ENCODE peak calls at places on chromosomes 7 and 10, in eight cellular contexts. One of them, this sample, is unnamed.

GRCh38 chr10:71084818-71085126 is 127.6 kb upstream of the UNC5B start:
- DNase-seq in fibroblast of pulmonary artery: no peak
- DNase-seq in AG04450: no peak
- DNase-seq in uterus: no peak
- DNase-seq in upper lobe of right lung: peak; percentile 10
- DNase-seq in HCT116: no peak
- DNase-seq in tibial artery: no peak
- DNase-seq in mesothelial cell of epicardium: no peak
- DNase-seq in this sample: no peak

GRCh38 chr7:75599244-75599771 is 107.2 kb downstream of the SPDYE5 start:
- DNase-seq in fibroblast of pulmonary artery: no peak
- DNase-seq in AG04450: no peak
- DNase-seq in uterus: peak; percentile 18
- DNase-seq in upper lobe of right lung: no peak
- DNase-seq in HCT116: no peak
- DNase-seq in tibial artery: no peak
- DNase-seq in mesothelial cell of epicardium: no peak
- DNase-seq in this sample: no peak

GRCh38 chr7:102155821-102156441 is 130.7 kb upstream of the SH2B2 start:
- DNase-seq in fibroblast of pulmonary artery: no peak
- DNase-seq in AG04450: no peak
- DNase-seq in uterus: no peak
- DNase-seq in upper lobe of right lung: no peak
- DNase-seq in HCT116: no peak
- DNase-seq in tibial artery: no peak
- DNase-seq in mesothelial cell of epicardium: no peak
- DNase-seq in this sample: no peak

GRCh38 chr7:76002822-76003221 is 8.4 kb upstream of the TMEM120A start:
- DNase-seq in fibroblast of pulmonary artery: no peak
- DNase-seq in AG04450: no peak
- DNase-seq in uterus: no peak
- DNase-seq in upper lobe of right lung: no peak
- DNase-seq in HCT116: no peak
- DNase-seq in tibial artery: no peak
- DNase-seq in mesothelial cell of epicardium: no peak
- DNase-seq in this sample: no peak

GRCh38 chr10:119654540-119654939 is 3.4 kb downstream of the BAG3 start:
- DNase-seq in fibroblast of pulmonary artery: no peak
- DNase-seq in AG04450: no peak
- DNase-seq in uterus: peak; percentile 55
- DNase-seq in upper lobe of right lung: peak; percentile 86
- DNase-seq in HCT116: no peak
- DNase-seq in tibial artery: peak; percentile 38
- DNase-seq in mesothelial cell of epicardium: no peak
- DNase-seq in this sample: no peak

GRCh38 chr10:13439771-13440708 is 88.8 kb downstream of the BEND7 start:
- DNase-seq in fibroblast of pulmonary artery: peak; percentile 34
- DNase-seq in AG04450: no peak
- DNase-seq in uterus: peak; percentile 16
- DNase-seq in upper lobe of right lung: peak; percentile 80
- DNase-seq in HCT116: no peak
- DNase-seq in tibial artery: peak; percentile 30
- DNase-seq in mesothelial cell of epicardium: peak; percentile 48
- DNase-seq in this sample: peak; percentile 38

GRCh38 chr10:102648269-102648888 is 4.1 kb downstream of the TRIM8 start:
- DNase-seq in fibroblast of pulmonary artery: no peak
- DNase-seq in AG04450: no peak
- DNase-seq in uterus: no peak
- DNase-seq in upper lobe of right lung: no peak
- DNase-seq in HCT116: no peak
- DNase-seq in tibial artery: no peak
- DNase-seq in mesothelial cell of epicardium: no peak
- DNase-seq in this sample: no peak

GRCh38 chr10:72918352-72918751 is 24.8 kb downstream of the OIT3 start:
- DNase-seq in fibroblast of pulmonary artery: no peak
- DNase-seq in AG04450: no peak
- DNase-seq in uterus: no peak
- DNase-seq in upper lobe of right lung: no peak
- DNase-seq in HCT116: no peak
- DNase-seq in tibial artery: no peak
- DNase-seq in mesothelial cell of epicardium: no peak
- DNase-seq in this sample: no peak

GRCh38 chr10:96371356-96371755 is 12.6 kb upstream of the OPALIN start:
- DNase-seq in fibroblast of pulmonary artery: no peak
- DNase-seq in AG04450: no peak
- DNase-seq in uterus: no peak
- DNase-seq in upper lobe of right lung: no peak
- DNase-seq in HCT116: no peak
- DNase-seq in tibial artery: no peak
- DNase-seq in mesothelial cell of epicardium: no peak
- DNase-seq in this sample: no peak

GRCh38 chr7:74429153-74429747 is 24.5 kb upstream of the GTF2IRD1 start:
- DNase-seq in fibroblast of pulmonary artery: peak; percentile 73
- DNase-seq in AG04450: peak; percentile 21
- DNase-seq in uterus: no peak
- DNase-seq in upper lobe of right lung: no peak
- DNase-seq in HCT116: no peak
- DNase-seq in tibial artery: no peak
- DNase-seq in mesothelial cell of epicardium: no peak
- DNase-seq in this sample: no peak

GRCh38 chr10:116838143-116838725 is 11.1 kb upstream of the ENO4 start:
- DNase-seq in fibroblast of pulmonary artery: no peak
- DNase-seq in AG04450: no peak
- DNase-seq in uterus: no peak
- DNase-seq in upper lobe of right lung: no peak
- DNase-seq in HCT116: no peak
- DNase-seq in tibial artery: no peak
- DNase-seq in mesothelial cell of epicardium: no peak
- DNase-seq in this sample: no peak

GRCh38 chr10:98664329-98665042 is 217.8 kb upstream of the HPS1 start:
- DNase-seq in fibroblast of pulmonary artery: peak; percentile 48
- DNase-seq in AG04450: no peak
- DNase-seq in uterus: no peak
- DNase-seq in upper lobe of right lung: no peak
- DNase-seq in HCT116: peak; percentile 47
- DNase-seq in tibial artery: no peak
- DNase-seq in mesothelial cell of epicardium: no peak
- DNase-seq in this sample: peak; percentile 16

GRCh38 chr7:37986780-37987380 is 66.4 kb downstream of the EPDR1 start:
- DNase-seq in fibroblast of pulmonary artery: no peak
- DNase-seq in AG04450: no peak
- DNase-seq in uterus: no peak
- DNase-seq in upper lobe of right lung: no peak
- DNase-seq in HCT116: no peak
- DNase-seq in tibial artery: no peak
- DNase-seq in mesothelial cell of epicardium: no peak
- DNase-seq in this sample: no peak

GRCh38 chr10:116080553-116080952 is 192.5 kb downstream of the GFRA1 start:
- DNase-seq in fibroblast of pulmonary artery: no peak
- DNase-seq in AG04450: no peak
- DNase-seq in uterus: no peak
- DNase-seq in upper lobe of right lung: no peak
- DNase-seq in HCT116: peak; percentile 16
- DNase-seq in tibial artery: no peak
- DNase-seq in mesothelial cell of epicardium: no peak
- DNase-seq in this sample: no peak

GRCh38 chr10:130817046-130817624 is 494.4 kb downstream of the TCERG1L start:
- DNase-seq in fibroblast of pulmonary artery: no peak
- DNase-seq in AG04450: no peak
- DNase-seq in uterus: no peak
- DNase-seq in upper lobe of right lung: no peak
- DNase-seq in HCT116: no peak
- DNase-seq in tibial artery: no peak
- DNase-seq in mesothelial cell of epicardium: no peak
- DNase-seq in this sample: no peak

GRCh38 chr7:70353948-70354335 is 755.7 kb downstream of the AUTS2 start:
- DNase-seq in fibroblast of pulmonary artery: no peak
- DNase-seq in AG04450: no peak
- DNase-seq in uterus: no peak
- DNase-seq in upper lobe of right lung: no peak
- DNase-seq in HCT116: no peak
- DNase-seq in tibial artery: no peak
- DNase-seq in mesothelial cell of epicardium: no peak
- DNase-seq in this sample: no peak

GRCh38 chr7:97104719-97105129 is 12.8 kb upstream of the SDHAF3 start:
- DNase-seq in fibroblast of pulmonary artery: peak; percentile 80
- DNase-seq in AG04450: peak; percentile 32
- DNase-seq in uterus: peak; percentile 68
- DNase-seq in upper lobe of right lung: peak; percentile 92
- DNase-seq in HCT116: peak; percentile 59
- DNase-seq in tibial artery: peak; percentile 72
- DNase-seq in mesothelial cell of epicardium: peak; percentile 66
- DNase-seq in this sample: peak; percentile 72

GRCh38 chr10:24552346-24553016 is 171.2 kb downstream of the ARHGAP21 start:
- DNase-seq in fibroblast of pulmonary artery: no peak
- DNase-seq in AG04450: no peak
- DNase-seq in uterus: no peak
- DNase-seq in upper lobe of right lung: peak; percentile 80
- DNase-seq in HCT116: peak; percentile 83
- DNase-seq in tibial artery: no peak
- DNase-seq in mesothelial cell of epicardium: no peak
- DNase-seq in this sample: no peak
- TF ChIP-seq CTCF in fibroblast of pulmonary artery: peak; percentile 8
- TF ChIP-seq CTCF in AG04450: peak; percentile 37
- TF ChIP-seq CTCF in uterus: no peak
- TF ChIP-seq CTCF in upper lobe of right lung: peak; percentile 16
- TF ChIP-seq CTCF in HCT116: peak; percentile 74
- TF ChIP-seq CTCF in tibial artery: no peak
- TF ChIP-seq CTCF in mesothelial cell of epicardium: peak; percentile 59
- TF ChIP-seq CTCF in this sample: no peak

GRCh38 chr7:128381161-128381821 is 19.8 kb upstream of the PRRT4 start:
- DNase-seq in fibroblast of pulmonary artery: no peak
- DNase-seq in AG04450: no peak
- DNase-seq in uterus: no peak
- DNase-seq in upper lobe of right lung: no peak
- DNase-seq in HCT116: peak; percentile 33
- DNase-seq in tibial artery: no peak
- DNase-seq in mesothelial cell of epicardium: no peak
- DNase-seq in this sample: no peak
- TF ChIP-seq CTCF in fibroblast of pulmonary artery: peak; percentile 48
- TF ChIP-seq CTCF in AG04450: peak; percentile 48
- TF ChIP-seq CTCF in uterus: peak; percentile 5
- TF ChIP-seq CTCF in upper lobe of right lung: peak; percentile 46
- TF ChIP-seq CTCF in HCT116: peak; percentile 94
- TF ChIP-seq CTCF in tibial artery: peak; percentile 19
- TF ChIP-seq CTCF in mesothelial cell of epicardium: peak; percentile 63
- TF ChIP-seq CTCF in this sample: peak; percentile 30

DNA sequence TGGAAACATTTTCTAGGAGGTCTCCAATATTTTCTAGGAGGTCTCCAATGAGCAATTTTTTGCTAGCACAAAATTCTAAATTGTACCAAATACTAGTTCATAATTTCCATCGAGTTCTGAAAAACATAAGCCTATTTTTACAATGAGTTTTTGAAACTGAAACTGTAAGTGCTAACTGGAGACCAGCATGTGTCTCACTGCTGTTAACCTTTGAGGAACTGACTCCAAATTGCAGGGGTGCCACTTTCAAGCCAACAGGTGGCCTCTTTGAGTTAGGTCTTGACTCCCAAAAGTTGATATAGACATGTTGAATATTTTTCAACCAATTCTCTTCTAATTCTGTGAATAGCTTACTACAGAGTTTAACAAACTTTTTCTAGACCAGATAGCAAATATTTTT is 58.8 kb downstream of the CAV1 start:
- DNase-seq in fibroblast of pulmonary artery: no peak
- DNase-seq in AG04450: no peak
- DNase-seq in uterus: no peak
- DNase-seq in upper lobe of right lung: no peak
- DNase-seq in HCT116: no peak
- DNase-seq in tibial artery: no peak
- DNase-seq in mesothelial cell of epicardium: no peak
- DNase-seq in this sample: no peak
- TF ChIP-seq CTCF in fibroblast of pulmonary artery: no peak
- TF ChIP-seq CTCF in AG04450: no peak
- TF ChIP-seq CTCF in uterus: no peak
- TF ChIP-seq CTCF in upper lobe of right lung: no peak
- TF ChIP-seq CTCF in HCT116: no peak
- TF ChIP-seq CTCF in tibial artery: no peak
- TF ChIP-seq CTCF in mesothelial cell of epicardium: no peak
- TF ChIP-seq CTCF in this sample: no peak

DNA sequence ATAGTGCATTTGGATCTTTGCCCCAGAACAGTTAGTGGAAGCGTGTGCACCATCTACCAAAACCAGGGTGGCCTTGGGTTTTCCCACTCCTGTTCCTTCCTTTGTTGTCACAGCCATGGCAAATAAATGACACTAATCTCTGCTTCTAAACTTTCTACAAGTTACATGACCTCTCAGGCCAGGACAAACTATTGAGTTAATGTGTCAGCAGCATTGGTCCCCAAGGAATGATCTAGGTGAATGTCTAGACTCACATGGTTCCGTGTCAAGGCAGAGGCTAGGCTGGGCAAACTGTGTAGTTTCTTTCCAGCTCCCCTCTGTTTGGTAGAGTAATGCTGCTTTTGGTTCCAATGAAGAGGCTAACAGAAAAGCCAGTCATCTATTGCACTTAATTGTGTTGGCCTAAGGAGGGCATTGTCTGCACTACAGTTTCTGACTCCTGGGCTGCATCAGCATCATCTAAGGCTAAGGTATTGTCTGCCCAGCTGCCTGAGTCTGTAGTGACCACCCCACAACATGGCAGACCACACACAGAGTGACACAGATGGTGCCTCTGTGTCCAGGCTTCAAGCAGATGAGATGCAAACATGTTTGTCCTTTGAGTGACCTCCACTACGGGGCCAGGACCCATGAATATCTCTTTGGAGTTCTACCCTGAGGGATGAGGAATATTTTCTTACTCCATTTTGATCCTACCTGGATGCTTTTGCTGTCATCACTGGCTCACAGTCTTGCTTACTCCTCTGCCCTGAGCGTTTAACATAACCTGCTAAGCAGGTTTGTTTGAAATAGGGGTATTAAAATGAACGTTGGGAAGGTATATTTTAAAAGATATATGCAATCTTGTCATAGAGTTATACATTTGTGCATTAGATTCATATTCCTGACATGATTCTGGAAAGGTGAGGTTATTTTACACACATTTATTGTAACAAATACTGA is 1.7 kb downstream of the CYP3A4 start:
- DNase-seq in fibroblast of pulmonary artery: no peak
- DNase-seq in AG04450: no peak
- DNase-seq in uterus: no peak
- DNase-seq in upper lobe of right lung: no peak
- DNase-seq in HCT116: no peak
- DNase-seq in tibial artery: no peak
- DNase-seq in mesothelial cell of epicardium: no peak
- DNase-seq in this sample: no peak
- TF ChIP-seq CTCF in fibroblast of pulmonary artery: no peak
- TF ChIP-seq CTCF in AG04450: no peak
- TF ChIP-seq CTCF in uterus: no peak
- TF ChIP-seq CTCF in upper lobe of right lung: no peak
- TF ChIP-seq CTCF in HCT116: no peak
- TF ChIP-seq CTCF in tibial artery: no peak
- TF ChIP-seq CTCF in mesothelial cell of epicardium: no peak
- TF ChIP-seq CTCF in this sample: no peak

GRCh38 chr7:120981888-120982615 is 6.5 kb upstream of the CPED1 start:
- DNase-seq in fibroblast of pulmonary artery: peak; percentile 52
- DNase-seq in AG04450: no peak
- DNase-seq in uterus: no peak
- DNase-seq in upper lobe of right lung: no peak
- DNase-seq in HCT116: no peak
- DNase-seq in tibial artery: no peak
- DNase-seq in mesothelial cell of epicardium: no peak
- DNase-seq in this sample: no peak
- TF ChIP-seq CTCF in fibroblast of pulmonary artery: no peak
- TF ChIP-seq CTCF in AG04450: peak; percentile 4
- TF ChIP-seq CTCF in uterus: no peak
- TF ChIP-seq CTCF in upper lobe of right lung: no peak
- TF ChIP-seq CTCF in HCT116: no peak
- TF ChIP-seq CTCF in tibial artery: no peak
- TF ChIP-seq CTCF in mesothelial cell of epicardium: no peak
- TF ChIP-seq CTCF in this sample: no peak